ENCODE peak calls at places on chromosomes 1 and 21, in four cellular contexts. F is H1, E is SK-N-SH, C is K562. Y is an unnamed sample.

GRCh38 chr1:45365051-45365450 is 24.8 kb upstream of the MUTYH start:
- DNase-seq in C (no peak), E (no peak), F (no peak), Y (no peak)

GRCh38 chr1:73160759-73161158 is 878.4 kb upstream of the NEGR1 start:
- DNase-seq in F (no peak), E (no peak), C (no peak), Y (no peak)

GRCh38 chr21:37965088-37965805 is 49.0 kb upstream of the KCNJ6 start:
- DNase-seq in C (no peak), F (no peak), E (no peak), Y (no peak)

GRCh38 chr1:36834586-36834985 is 199.7 kb downstream of the GRIK3 start:
- DNase-seq in C (no peak), F (no peak), E (peak), Y (no peak)

GRCh38 chr1:37630426-37631038 is 4.2 kb downstream of the RSPO1 start:
- DNase-seq in E (no peak), F (no peak), C (no peak), Y (no peak)

GRCh38 chr1:21914880-21915640 is 22.1 kb downstream of the HSPG2 start:
- DNase-seq in C (peak), E (peak), F (no peak), Y (no peak)

GRCh38 chr1:6037338-6037762 is 8.3 kb upstream of the KCNAB2 start:
- DNase-seq in E (peak), C (no peak), F (no peak), Y (no peak)

GRCh38 chr1:205071801-205072200 is 12.5 kb downstream of the TMEM81 start:
- DNase-seq in F (no peak), E (no peak), C (no peak), Y (no peak)

GRCh38 chr1:107942829-107943228 is 22.2 kb downstream of the VAV3 start:
- DNase-seq in C (no peak), F (no peak), E (no peak), Y (no peak)

GRCh38 chr21:42238185-42238934 is 19.4 kb downstream of the ABCG1 start:
- DNase-seq in F (no peak), C (no peak), E (no peak), Y (no peak)

GRCh38 chr1:166981589-166981988 is 6.2 kb upstream of the ILDR2 start:
- DNase-seq in E (no peak), C (no peak), F (no peak), Y (no peak)

GRCh38 chr1:58189453-58189852 is 357.1 kb downstream of the OMA1 start:
- DNase-seq in C (no peak), F (no peak), E (no peak), Y (no peak)

GRCh38 chr1:44801491-44802305 is 1.5 kb downstream of the PLK3 start:
- DNase-seq in C (peak), F (no peak), E (no peak), Y (no peak)

GRCh38 chr1:175671066-175671465 is 72.3 kb downstream of the TNR start:
- DNase-seq in C (no peak), F (no peak), E (no peak), Y (no peak)

GRCh38 chr21:33640697-33641338 is 723 bp downstream of the CRYZL1 start:
- DNase-seq in F (no peak), E (peak), C (no peak), Y (peak)

GRCh38 chr1:154427173-154428139 is 22.3 kb downstream of the IL6R start:
- DNase-seq in F (no peak), C (no peak), E (no peak), Y (no peak)

GRCh38 chr1:112298558-112298957 is 97.5 kb upstream of the CTTNBP2NL start:
- DNase-seq in C (peak), E (peak), F (peak), Y (peak)

GRCh38 chr1:63960326-63960725 is 186.5 kb downstream of the ROR1 start:
- DNase-seq in E (no peak), C (no peak), F (no peak), Y (no peak)

GRCh38 chr1:51236548-51237312 is 657 bp downstream of the RNF11 start:
- DNase-seq in C (peak), F (peak), E (peak), Y (no peak)

GRCh38 chr1:11690132-11690668 is 1.3 kb upstream of the DRAXIN start:
- DNase-seq in E (no peak), F (no peak), C (no peak), Y (no peak)

GRCh38 chr1:163609858-163610257 is 288.1 kb downstream of the NUF2 start:
- DNase-seq in E (no peak), C (no peak), F (no peak), Y (no peak)

GRCh38 chr1:15070145-15070748 is 83.3 kb upstream of the TMEM51 start:
- DNase-seq in C (no peak), E (no peak), F (no peak), Y (no peak)

GRCh38 chr1:119647734-119648619 is at the start of gene ZNF697:
- DNase-seq in C (peak), F (peak), E (peak), Y (peak)

GRCh38 chr1:53107570-53108322 is 34.7 kb downstream of the SLC1A7 start:
- DNase-seq in C (no peak), F (no peak), E (no peak), Y (no peak)

GRCh38 chr1:157995575-157996169 is 2.2 kb downstream of the KIRREL1 start:
- DNase-seq in E (no peak), F (no peak), C (no peak), Y (no peak)

GRCh38 chr1:41525891-41526587 is 41.6 kb upstream of the EDN2 start:
- DNase-seq in F (no peak), E (no peak), C (no peak), Y (no peak)

GRCh38 chr1:15386128-15386824 is 23.4 kb upstream of the EFHD2 start:
- DNase-seq in E (no peak), C (no peak), F (peak), Y (no peak)

GRCh38 chr1:212305342-212305741 is 20.1 kb downstream of the PPP2R5A start:
- DNase-seq in F (no peak), E (no peak), C (no peak), Y (no peak)

GRCh38 chr1:76289692-76290091 is 215.1 kb downstream of the ST6GALNAC3 start:
- DNase-seq in F (no peak), E (no peak), C (no peak), Y (no peak)

GRCh38 chr21:46021398-46021797 is 39.8 kb downstream of the COL6A1 start:
- DNase-seq in E (no peak), F (no peak), C (no peak), Y (no peak)

GRCh38 chr21:38095220-38095619 is 161.6 kb upstream of the KCNJ15 start:
- DNase-seq in F (no peak), C (no peak), E (no peak), Y (no peak)

GRCh38 chr1:58839871-58840835 is 56.3 kb upstream of the JUN start:
- DNase-seq in E (no peak), C (no peak), F (no peak), Y (no peak)

GRCh38 chr1:59292557-59292956 is 4.3 kb upstream of the FGGY start:
- DNase-seq in E (no peak), C (no peak), F (no peak), Y (no peak)

GRCh38 chr1:114081145-114082046 is 72.3 kb downstream of the SYT6 start:
- DNase-seq in F (no peak), E (no peak), C (no peak), Y (no peak)

GRCh38 chr1:182955596-182956588 is 2.9 kb upstream of the SHCBP1L start:
- DNase-seq in E (no peak), F (no peak), C (no peak), Y (no peak)

GRCh38 chr1:180168786-180169640 is 14.3 kb downstream of the QSOX1 start:
- DNase-seq in F (peak), E (peak), C (peak), Y (no peak)

GRCh38 chr1:26706315-26706714 is 10.5 kb downstream of the ARID1A start:
- DNase-seq in C (no peak), F (no peak), E (no peak), Y (no peak)

GRCh38 chr1:181806791-181807190 is 254.7 kb downstream of the ZNF648 start:
- DNase-seq in C (no peak), E (no peak), F (no peak), Y (no peak)

GRCh38 chr1:38776466-38776865 is 83.1 kb downstream of the RRAGC start:
- DNase-seq in E (no peak), F (no peak), C (no peak), Y (no peak)

GRCh38 chr1:246703581-246703980 is 20.6 kb upstream of the SCCPDH start:
- DNase-seq in F (no peak), E (no peak), C (no peak), Y (no peak)

DNA sequence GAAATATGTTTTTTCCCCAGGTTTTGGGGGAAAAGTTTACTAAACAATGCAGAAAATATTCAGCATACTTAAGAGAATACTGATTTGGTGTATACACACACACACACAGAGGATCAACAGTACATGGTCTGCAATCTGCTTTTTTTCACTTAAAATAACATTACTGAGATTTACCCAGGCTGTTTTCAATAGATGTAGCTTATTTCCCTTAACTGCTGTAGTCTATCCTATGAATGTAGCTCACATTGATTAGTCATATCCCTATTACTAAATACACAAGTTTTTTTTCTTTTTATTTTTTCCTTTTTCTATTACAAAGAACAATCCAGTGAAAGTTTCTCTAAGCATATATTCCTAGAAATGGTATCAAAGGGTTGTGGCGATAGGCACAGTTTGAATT is 266.7 kb upstream of the GREM2 start:
- DNase-seq in F (no peak), C (no peak), E (no peak), Y (no peak)
- TF ChIP-seq YY1 in F (no peak), C (no peak), E (no peak), Y (no peak)

GRCh38 chr1:168582690-168583325 is 6.4 kb downstream of the XCL1 start:
- DNase-seq in C (no peak), E (no peak), F (no peak), Y (no peak)

GRCh38 chr1:168583571-168583970 is 7.2 kb downstream of the XCL1 start:
- DNase-seq in C (no peak), E (no peak), F (no peak), Y (no peak)

GRCh38 chr1:168589136-168589535 is 12.7 kb downstream of the XCL1 start:
- DNase-seq in C (no peak), E (no peak), F (no peak), Y (no peak)

GRCh38 chr1:168585191-168585590 is 8.8 kb downstream of the XCL1 start:
- DNase-seq in E (no peak), C (no peak), F (no peak), Y (no peak)

GRCh38 chr1:168585937-168586336 is 9.5 kb downstream of the XCL1 start:
- DNase-seq in F (no peak), C (no peak), E (no peak), Y (no peak)
- H3K27ac ChIP-seq in F (no peak), C (no peak), E (peak), Y (no peak)

GRCh38 chr1:201274616-201275265 is 8.6 kb upstream of the PKP1 start:
- DNase-seq in E (no peak), F (no peak), C (no peak), Y (no peak)

GRCh38 chr1:201272838-201273237 is 10.5 kb upstream of the PKP1 start:
- DNase-seq in F (no peak), E (no peak), C (no peak), Y (no peak)

GRCh38 chr1:201276891-201277290 is 6.4 kb upstream of the PKP1 start:
- DNase-seq in C (no peak), F (no peak), E (no peak), Y (no peak)

GRCh38 chr1:201277441-201277840 is 5.9 kb upstream of the PKP1 start:
- DNase-seq in F (no peak), C (no peak), E (no peak), Y (no peak)

GRCh38 chr1:201275266-201275666 is 8.0 kb upstream of the PKP1 start:
- DNase-seq in E (no peak), C (no peak), F (no peak), Y (peak)
- TF ChIP-seq YY1 in E (no peak), C (no peak), F (no peak), Y (no peak)

DNA sequence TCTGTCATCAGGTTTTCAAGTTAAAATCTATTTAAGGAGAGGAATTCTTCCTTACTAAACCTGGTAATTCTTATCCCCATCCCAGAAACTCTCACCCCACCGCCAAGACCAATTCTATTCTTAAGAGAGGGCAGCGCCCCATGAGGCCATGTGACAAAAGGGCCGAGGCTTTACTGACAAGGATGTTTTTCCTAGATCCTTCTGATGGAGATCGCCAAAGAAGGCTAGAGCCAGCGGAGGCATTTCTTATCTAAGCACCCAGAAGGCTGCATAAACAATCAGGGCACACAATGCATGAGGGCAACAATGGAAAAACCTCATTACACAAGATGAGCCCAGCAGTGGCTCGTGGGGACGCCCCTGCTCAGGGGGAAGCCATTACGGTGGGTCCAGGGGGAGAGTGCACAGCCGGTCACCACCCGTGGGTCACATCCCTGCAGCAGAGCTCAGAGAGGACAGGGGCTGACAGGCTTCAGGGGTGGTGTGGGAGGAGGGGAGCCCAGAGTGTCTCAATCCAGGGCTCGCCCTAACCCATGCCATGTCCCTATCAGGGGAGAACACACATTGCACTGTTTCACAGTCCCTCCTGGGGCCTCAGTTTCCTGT is 88.7 kb downstream of the ITPKB start:
- DNase-seq in E (no peak), F (no peak), C (peak), Y (no peak)
- H3K27ac ChIP-seq in E (no peak), F (no peak), C (no peak), Y (no peak)

DNA sequence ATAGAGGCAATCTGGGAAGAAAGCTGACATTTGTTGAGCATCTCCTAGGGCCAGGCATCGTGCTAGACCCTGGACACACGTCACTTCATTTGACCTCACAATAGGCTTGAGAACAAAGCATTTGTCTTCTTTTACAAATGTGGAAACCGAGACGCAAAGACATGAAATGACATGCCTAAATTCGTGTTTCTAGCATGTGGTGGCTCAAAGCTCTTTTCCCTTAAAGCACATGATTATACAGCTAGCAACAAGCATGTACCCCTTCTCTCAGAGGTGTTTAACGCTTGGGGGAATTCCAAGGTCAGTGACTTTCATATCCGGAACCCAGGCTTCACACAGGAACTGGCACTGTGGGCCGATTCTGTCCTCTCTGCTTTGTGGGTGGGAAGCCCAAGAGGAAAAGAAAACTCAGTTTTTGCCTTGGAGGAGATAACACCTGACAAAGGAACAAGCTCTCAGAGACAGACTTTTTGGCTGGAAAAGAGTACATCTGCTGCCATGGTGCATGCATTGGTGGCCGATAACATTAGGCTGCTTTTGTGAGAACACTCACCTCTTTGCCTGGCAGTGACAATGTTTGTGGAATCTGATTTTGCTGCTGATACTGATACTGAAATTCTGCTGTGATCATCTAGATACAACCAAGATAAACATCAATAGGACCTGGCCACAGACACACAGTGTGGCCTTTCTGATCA is 15.4 kb upstream of the CD2 start:
- DNase-seq in F (no peak), C (no peak), E (no peak), Y (no peak)
- TF ChIP-seq YY1 in F (no peak), C (no peak), E (no peak), Y (no peak)

GRCh38 chr1:9152535-9152934 is 23.6 kb upstream of the GPR157 start:
- DNase-seq in C (no peak), F (no peak), E (no peak), Y (no peak)
- H3K27ac ChIP-seq in C (no peak), F (no peak), E (no peak), Y (no peak)

DNA sequence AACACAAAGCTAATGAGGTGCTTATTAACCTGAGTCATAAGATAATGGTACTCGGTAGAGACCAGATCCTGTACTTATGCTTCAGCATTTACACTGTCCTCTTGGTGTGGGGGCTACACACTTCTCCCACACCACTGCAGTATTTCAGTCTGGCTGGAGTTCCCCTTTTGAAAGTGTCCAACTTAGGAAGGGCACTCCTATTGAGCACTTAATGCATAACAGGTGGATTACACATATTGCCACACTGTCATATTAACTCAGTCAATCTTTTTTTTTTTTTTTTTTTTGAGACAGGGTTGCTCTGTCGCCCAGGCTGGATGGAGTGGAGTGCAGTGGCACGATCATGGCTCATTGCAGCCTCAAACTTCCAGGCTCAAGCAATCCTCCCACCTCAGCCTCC is 1.5 kb downstream of the GPATCH4 start:
- DNase-seq in F (no peak), E (no peak), C (no peak), Y (no peak)
- TF ChIP-seq YY1 in F (no peak), E (no peak), C (no peak), Y (no peak)

GRCh38 chr1:30725450-30726095 is 2.2 kb upstream of the MATN1 start:
- DNase-seq in E (no peak), C (no peak), F (no peak), Y (no peak)

GRCh38 chr1:30724655-30725421 is 1.5 kb upstream of the MATN1 start:
- DNase-seq in F (no peak), E (no peak), C (no peak), Y (no peak)

GRCh38 chr1:30723296-30723897 is at the start of gene MATN1:
- DNase-seq in C (no peak), F (no peak), E (no peak), Y (no peak)

GRCh38 chr1:30722175-30722537 is 1.2 kb downstream of the MATN1 start:
- DNase-seq in C (no peak), F (no peak), E (no peak), Y (no peak)

DNA sequence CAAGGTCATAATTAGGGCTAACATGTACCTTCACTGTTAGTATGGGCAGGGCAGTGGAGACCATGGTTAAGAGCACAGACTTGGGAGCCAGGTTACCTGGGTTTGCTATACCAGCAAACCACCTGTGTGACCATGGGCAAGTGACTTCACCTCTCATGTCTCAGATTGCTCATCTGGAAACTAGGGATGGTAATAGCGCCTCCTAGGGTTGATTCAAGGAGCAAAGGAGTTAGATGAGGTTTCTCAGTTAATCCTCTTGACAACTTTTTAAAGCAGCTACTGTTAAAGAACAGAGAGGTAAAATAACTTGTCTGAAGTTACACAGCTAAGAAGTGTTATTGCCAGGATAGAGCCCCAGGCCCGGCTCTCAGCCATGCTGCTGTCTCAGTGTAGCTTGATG is 790 bp upstream of the MATN1 start:
- DNase-seq in F (no peak), E (no peak), C (no peak), Y (no peak)
- H3K27ac ChIP-seq in F (no peak), E (no peak), C (peak), Y (no peak)